ENCODE peak calls at places on chromosomes 7 and 10, in ten cellular contexts. One of them, this sample, is unnamed.

GRCh38 chr10:93816123-93816747 is 58.5 kb downstream of the LGI1 start:
- DNase-seq in PC-3: peak; percentile 71
- DNase-seq in hepatocyte: peak; percentile 83
- DNase-seq in HCT116: peak; percentile 60
- DNase-seq in fibroblast of lung: peak; percentile 61
- DNase-seq in IMR-90: peak; percentile 47
- DNase-seq in PC-9: peak; percentile 49
- DNase-seq in neuronal stem cell: peak; percentile 59
- DNase-seq in OCI-LY7: peak; percentile 13
- DNase-seq in endothelial cell of umbilical vein: peak; percentile 44
- DNase-seq in this sample: peak; percentile 7

GRCh38 chr10:30420774-30421173 is 13.2 kb upstream of the MAP3K8 start:
- DNase-seq in OCI-LY7: no peak
- DNase-seq in fibroblast of lung: no peak
- DNase-seq in HCT116: no peak
- DNase-seq in PC-3: no peak
- DNase-seq in IMR-90: no peak
- DNase-seq in hepatocyte: no peak
- DNase-seq in neuronal stem cell: no peak
- DNase-seq in PC-9: no peak
- DNase-seq in endothelial cell of umbilical vein: no peak
- DNase-seq in this sample: no peak

GRCh38 chr7:42572046-42572445 is 335.0 kb upstream of the GLI3 start:
- DNase-seq in hepatocyte: no peak
- DNase-seq in neuronal stem cell: no peak
- DNase-seq in IMR-90: no peak
- DNase-seq in fibroblast of lung: peak; percentile 87
- DNase-seq in PC-9: no peak
- DNase-seq in OCI-LY7: no peak
- DNase-seq in HCT116: no peak
- DNase-seq in endothelial cell of umbilical vein: no peak
- DNase-seq in PC-3: no peak
- DNase-seq in this sample: no peak

GRCh38 chr7:44534501-44534900 is 6.6 kb downstream of the NPC1L1 start:
- DNase-seq in OCI-LY7: peak; percentile 74
- DNase-seq in endothelial cell of umbilical vein: peak; percentile 21
- DNase-seq in hepatocyte: peak; percentile 56
- DNase-seq in HCT116: peak; percentile 43
- DNase-seq in neuronal stem cell: peak; percentile 24
- DNase-seq in PC-9: peak; percentile 47
- DNase-seq in IMR-90: no peak
- DNase-seq in fibroblast of lung: peak; percentile 5
- DNase-seq in PC-3: peak; percentile 47
- DNase-seq in this sample: no peak

GRCh38 chr7:39574673-39575349 is 8.6 kb downstream of the YAE1 start:
- DNase-seq in fibroblast of lung: no peak
- DNase-seq in hepatocyte: no peak
- DNase-seq in neuronal stem cell: no peak
- DNase-seq in IMR-90: no peak
- DNase-seq in PC-3: no peak
- DNase-seq in HCT116: no peak
- DNase-seq in OCI-LY7: no peak
- DNase-seq in PC-9: no peak
- DNase-seq in endothelial cell of umbilical vein: no peak
- DNase-seq in this sample: no peak

GRCh38 chr7:149245244-149245643 is 5.8 kb downstream of the ZNF212 start:
- DNase-seq in HCT116: no peak
- DNase-seq in IMR-90: peak; percentile 62
- DNase-seq in OCI-LY7: no peak
- DNase-seq in endothelial cell of umbilical vein: no peak
- DNase-seq in neuronal stem cell: no peak
- DNase-seq in hepatocyte: no peak
- DNase-seq in PC-3: peak; percentile 44
- DNase-seq in fibroblast of lung: no peak
- DNase-seq in PC-9: no peak
- DNase-seq in this sample: no peak

GRCh38 chr7:43674559-43675436 is 54.5 kb downstream of the COA1 start:
- DNase-seq in fibroblast of lung: peak; percentile 86
- DNase-seq in HCT116: peak; percentile 82
- DNase-seq in hepatocyte: peak; percentile 28
- DNase-seq in endothelial cell of umbilical vein: peak; percentile 83
- DNase-seq in IMR-90: peak; percentile 89
- DNase-seq in OCI-LY7: no peak
- DNase-seq in PC-9: no peak
- DNase-seq in PC-3: peak; percentile 90
- DNase-seq in neuronal stem cell: no peak
- DNase-seq in this sample: no peak

GRCh38 chr7:20329389-20330175 is 1.1 kb upstream of the ITGB8 start:
- DNase-seq in OCI-LY7: no peak
- DNase-seq in endothelial cell of umbilical vein: peak; percentile 84
- DNase-seq in IMR-90: peak; percentile 71
- DNase-seq in fibroblast of lung: peak; percentile 75
- DNase-seq in HCT116: peak; percentile 83
- DNase-seq in PC-3: peak; percentile 90
- DNase-seq in hepatocyte: peak; percentile 86
- DNase-seq in neuronal stem cell: peak; percentile 67
- DNase-seq in PC-9: peak; percentile 85
- DNase-seq in this sample: no peak

GRCh38 chr10:119314061-119314460 is 106.7 kb downstream of the GRK5 start:
- DNase-seq in OCI-LY7: no peak
- DNase-seq in HCT116: no peak
- DNase-seq in IMR-90: no peak
- DNase-seq in endothelial cell of umbilical vein: no peak
- DNase-seq in PC-3: no peak
- DNase-seq in neuronal stem cell: no peak
- DNase-seq in fibroblast of lung: no peak
- DNase-seq in hepatocyte: no peak
- DNase-seq in PC-9: no peak
- DNase-seq in this sample: no peak
- H3K4me2 ChIP-seq in OCI-LY7: no peak overlapping the region
- H3K4me2 ChIP-seq in HCT116: peak overlapping the region; percentile 82
- H3K4me2 ChIP-seq in IMR-90: no peak overlapping the region
- H3K4me2 ChIP-seq in endothelial cell of umbilical vein: no peak overlapping the region
- H3K4me2 ChIP-seq in PC-3: no peak overlapping the region
- H3K4me2 ChIP-seq in neuronal stem cell: no peak overlapping the region
- H3K4me2 ChIP-seq in fibroblast of lung: no peak overlapping the region
- H3K4me2 ChIP-seq in hepatocyte: no peak overlapping the region
- H3K4me2 ChIP-seq in PC-9: no peak overlapping the region
- H3K4me2 ChIP-seq in this sample: no peak overlapping the region

DNA sequence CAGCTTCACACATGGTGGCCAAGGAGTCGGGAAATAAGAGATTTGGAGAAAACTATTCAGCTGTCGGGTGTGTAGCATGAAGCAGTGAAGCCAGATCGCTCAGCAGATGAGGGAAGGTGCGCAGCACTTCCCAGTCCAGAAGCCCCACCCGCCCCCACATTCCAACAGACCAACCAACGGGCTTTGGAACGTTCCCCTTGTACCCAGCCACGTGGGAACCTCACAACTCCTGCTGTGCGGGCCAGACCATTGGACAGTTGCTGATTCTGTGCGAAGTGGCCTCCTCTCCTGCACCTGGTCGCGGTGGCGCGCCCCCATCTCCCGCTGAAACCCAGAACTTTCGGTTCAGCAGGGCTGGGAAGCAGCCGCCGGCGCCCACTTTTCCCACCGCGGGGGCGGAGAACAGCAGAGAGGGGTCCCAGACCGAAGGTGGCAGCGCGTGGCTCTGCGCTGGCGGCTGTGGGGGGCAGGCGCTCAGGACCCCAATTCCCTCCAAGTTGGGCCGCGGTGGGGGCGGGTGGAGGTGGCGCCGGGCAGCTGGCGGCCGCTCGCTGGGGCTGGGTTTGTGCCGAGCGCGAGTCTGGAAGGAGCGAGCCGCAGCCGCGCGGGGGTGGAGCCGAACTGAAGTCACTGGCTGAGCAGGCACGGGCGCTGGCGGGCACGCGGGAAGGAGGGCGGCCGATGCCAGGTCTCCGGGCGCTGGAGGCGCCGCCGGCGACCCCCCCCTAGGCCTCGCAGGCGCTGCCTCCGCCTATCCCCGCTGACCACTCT is 1301.5 kb upstream of the SORCS1 start:
- DNase-seq in IMR-90: no peak
- DNase-seq in OCI-LY7: no peak
- DNase-seq in neuronal stem cell: peak; percentile 26
- DNase-seq in hepatocyte: peak; percentile 69
- DNase-seq in PC-3: no peak
- DNase-seq in endothelial cell of umbilical vein: no peak
- DNase-seq in HCT116: no peak
- DNase-seq in PC-9: no peak
- DNase-seq in fibroblast of lung: no peak
- DNase-seq in this sample: no peak
- H3K4me2 ChIP-seq in IMR-90: peak overlapping the region; percentile 72
- H3K4me2 ChIP-seq in OCI-LY7: no peak overlapping the region
- H3K4me2 ChIP-seq in neuronal stem cell: peak overlapping the region; percentile 89
- H3K4me2 ChIP-seq in hepatocyte: peak overlapping the region; percentile 98
- H3K4me2 ChIP-seq in PC-3: no peak overlapping the region
- H3K4me2 ChIP-seq in endothelial cell of umbilical vein: no peak overlapping the region
- H3K4me2 ChIP-seq in HCT116: no peak overlapping the region
- H3K4me2 ChIP-seq in PC-9: no peak overlapping the region
- H3K4me2 ChIP-seq in fibroblast of lung: peak overlapping the region; percentile 78
- H3K4me2 ChIP-seq in this sample: no peak overlapping the region

GRCh38 chr10:43645866-43646265 is 2.8 kb downstream of the ZNF32 start:
- DNase-seq in PC-9: no peak
- DNase-seq in fibroblast of lung: no peak
- DNase-seq in OCI-LY7: no peak
- DNase-seq in endothelial cell of umbilical vein: no peak
- DNase-seq in neuronal stem cell: no peak
- DNase-seq in HCT116: no peak
- DNase-seq in IMR-90: no peak
- DNase-seq in hepatocyte: no peak
- DNase-seq in PC-3: no peak
- DNase-seq in this sample: no peak

GRCh38 chr10:43649149-43649523 is 455 bp upstream of the ZNF32 start:
- DNase-seq in fibroblast of lung: no peak
- DNase-seq in OCI-LY7: no peak
- DNase-seq in endothelial cell of umbilical vein: no peak
- DNase-seq in IMR-90: no peak
- DNase-seq in PC-3: no peak
- DNase-seq in HCT116: no peak
- DNase-seq in PC-9: no peak
- DNase-seq in hepatocyte: no peak
- DNase-seq in neuronal stem cell: no peak
- DNase-seq in this sample: no peak

GRCh38 chr10:43648392-43649148 is at the start of gene ZNF32:
- DNase-seq in hepatocyte: peak; percentile 93
- DNase-seq in endothelial cell of umbilical vein: peak; percentile 80
- DNase-seq in HCT116: peak; percentile 55
- DNase-seq in PC-9: peak; percentile 77
- DNase-seq in neuronal stem cell: peak; percentile 90
- DNase-seq in PC-3: peak; percentile 92
- DNase-seq in fibroblast of lung: peak; percentile 87
- DNase-seq in IMR-90: peak; percentile 83
- DNase-seq in OCI-LY7: no peak
- DNase-seq in this sample: no peak

GRCh38 chr10:43648083-43648391 is 644 bp downstream of the ZNF32 start:
- DNase-seq in neuronal stem cell: no peak
- DNase-seq in HCT116: no peak
- DNase-seq in OCI-LY7: no peak
- DNase-seq in IMR-90: no peak
- DNase-seq in fibroblast of lung: peak; percentile 36
- DNase-seq in endothelial cell of umbilical vein: peak; percentile 3
- DNase-seq in PC-3: no peak
- DNase-seq in hepatocyte: no peak
- DNase-seq in PC-9: no peak
- DNase-seq in this sample: no peak

DNA sequence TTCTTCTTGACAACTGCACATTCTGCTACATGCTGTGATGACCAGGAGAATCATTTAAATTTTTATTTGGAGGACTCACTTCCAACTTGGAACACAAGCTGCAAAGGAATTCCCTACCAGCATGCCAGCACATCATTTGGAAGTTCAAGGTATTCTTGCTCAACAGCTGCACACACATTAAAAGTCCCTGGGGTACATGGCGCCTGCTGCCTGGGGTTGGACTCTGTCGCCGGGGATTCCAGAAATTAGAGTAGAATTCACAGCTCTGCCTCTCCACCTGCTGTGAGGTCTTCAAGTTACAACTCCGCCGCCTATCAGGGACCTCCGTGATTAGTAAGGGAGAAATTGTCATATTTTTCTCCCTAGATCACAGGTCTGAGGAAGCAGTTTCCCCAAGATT is 1.1 kb downstream of the ZNF32 start:
- DNase-seq in HCT116: no peak
- DNase-seq in PC-3: no peak
- DNase-seq in hepatocyte: no peak
- DNase-seq in neuronal stem cell: no peak
- DNase-seq in endothelial cell of umbilical vein: no peak
- DNase-seq in IMR-90: no peak
- DNase-seq in PC-9: no peak
- DNase-seq in fibroblast of lung: no peak
- DNase-seq in OCI-LY7: no peak
- DNase-seq in this sample: no peak
- H3K4me2 ChIP-seq in HCT116: peak overlapping the region; percentile 70
- H3K4me2 ChIP-seq in PC-3: no peak overlapping the region
- H3K4me2 ChIP-seq in hepatocyte: peak overlapping the region; percentile 92
- H3K4me2 ChIP-seq in neuronal stem cell: no peak overlapping the region
- H3K4me2 ChIP-seq in endothelial cell of umbilical vein: peak overlapping the region; percentile 73
- H3K4me2 ChIP-seq in IMR-90: no peak overlapping the region
- H3K4me2 ChIP-seq in PC-9: peak overlapping the region; percentile 99
- H3K4me2 ChIP-seq in fibroblast of lung: no peak overlapping the region
- H3K4me2 ChIP-seq in OCI-LY7: no peak overlapping the region
- H3K4me2 ChIP-seq in this sample: peak overlapping the region; percentile 88

GRCh38 chr10:33657913-33658312 is 323.4 kb upstream of the NRP1 start:
- DNase-seq in hepatocyte: no peak
- DNase-seq in HCT116: no peak
- DNase-seq in PC-3: no peak
- DNase-seq in OCI-LY7: no peak
- DNase-seq in IMR-90: no peak
- DNase-seq in fibroblast of lung: no peak
- DNase-seq in endothelial cell of umbilical vein: no peak
- DNase-seq in neuronal stem cell: no peak
- DNase-seq in PC-9: no peak
- DNase-seq in this sample: no peak

GRCh38 chr10:33657154-33657900 is 322.9 kb upstream of the NRP1 start:
- DNase-seq in HCT116: no peak
- DNase-seq in fibroblast of lung: peak; percentile 63
- DNase-seq in IMR-90: peak; percentile 31
- DNase-seq in PC-3: peak; percentile 94
- DNase-seq in hepatocyte: no peak
- DNase-seq in endothelial cell of umbilical vein: peak; percentile 37
- DNase-seq in PC-9: no peak
- DNase-seq in neuronal stem cell: no peak
- DNase-seq in OCI-LY7: no peak
- DNase-seq in this sample: no peak

GRCh38 chr10:33661580-33662269 is 327.3 kb upstream of the NRP1 start:
- DNase-seq in PC-9: peak; percentile 90
- DNase-seq in IMR-90: no peak
- DNase-seq in fibroblast of lung: no peak
- DNase-seq in PC-3: peak; percentile 86
- DNase-seq in hepatocyte: peak; percentile 9
- DNase-seq in neuronal stem cell: no peak
- DNase-seq in OCI-LY7: no peak
- DNase-seq in HCT116: no peak
- DNase-seq in endothelial cell of umbilical vein: peak; percentile 54
- DNase-seq in this sample: no peak

GRCh38 chr10:33664070-33664469 is 329.6 kb upstream of the NRP1 start:
- DNase-seq in OCI-LY7: no peak
- DNase-seq in hepatocyte: no peak
- DNase-seq in fibroblast of lung: no peak
- DNase-seq in neuronal stem cell: no peak
- DNase-seq in IMR-90: no peak
- DNase-seq in PC-3: no peak
- DNase-seq in endothelial cell of umbilical vein: no peak
- DNase-seq in HCT116: no peak
- DNase-seq in PC-9: no peak
- DNase-seq in this sample: no peak

DNA sequence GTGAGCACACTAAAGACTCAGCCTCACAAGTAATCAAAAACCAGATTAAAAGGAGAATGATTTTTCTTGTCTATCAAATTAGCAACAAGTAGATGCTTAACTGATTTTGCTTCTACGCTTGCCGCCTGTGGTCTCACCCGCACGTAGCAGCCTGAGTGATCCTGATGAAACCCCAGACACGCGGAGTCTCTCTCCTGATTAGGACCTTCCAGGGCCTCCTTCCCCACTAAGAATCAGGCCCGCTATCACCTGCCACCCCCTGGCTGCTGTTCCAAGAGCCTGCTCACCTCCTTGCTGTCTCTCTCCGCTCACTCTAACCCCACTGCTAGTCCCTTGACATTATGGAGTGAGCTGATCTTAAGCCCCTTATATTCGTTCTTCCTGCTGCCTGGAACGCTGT is 325.9 kb upstream of the NRP1 start:
- DNase-seq in HCT116: no peak
- DNase-seq in neuronal stem cell: no peak
- DNase-seq in OCI-LY7: no peak
- DNase-seq in fibroblast of lung: no peak
- DNase-seq in endothelial cell of umbilical vein: no peak
- DNase-seq in PC-3: no peak
- DNase-seq in hepatocyte: no peak
- DNase-seq in IMR-90: no peak
- DNase-seq in PC-9: no peak
- DNase-seq in this sample: no peak
- H3K4me2 ChIP-seq in HCT116: no peak overlapping the region
- H3K4me2 ChIP-seq in neuronal stem cell: no peak overlapping the region
- H3K4me2 ChIP-seq in OCI-LY7: no peak overlapping the region
- H3K4me2 ChIP-seq in fibroblast of lung: no peak overlapping the region
- H3K4me2 ChIP-seq in endothelial cell of umbilical vein: no peak overlapping the region
- H3K4me2 ChIP-seq in PC-3: no peak overlapping the region
- H3K4me2 ChIP-seq in hepatocyte: no peak overlapping the region
- H3K4me2 ChIP-seq in IMR-90: no peak overlapping the region
- H3K4me2 ChIP-seq in PC-9: no peak overlapping the region
- H3K4me2 ChIP-seq in this sample: no peak overlapping the region